ENCODE peak calls at places on chromosomes 11 and 22, in six cellular contexts. One of them, this sample, is unnamed.

GRCh38 chr22:38257170-38257569 is 15.6 kb downstream of the TMEM184B start:
- DNase-seq in GM20000: no peak
- DNase-seq in iris pigment epithelial cell: peak; percentile 80
- DNase-seq in heart right ventricle: no peak
- DNase-seq in EL: peak; percentile 72
- DNase-seq in stimulated activated CD8-positive, alpha-beta memory T cell treated with anti-CD3 and anti-CD28 coated beads, Interleukin-15, amount 100 ng/mL, for 4 hours: no peak
- DNase-seq in this sample: no peak

GRCh38 chr22:23207786-23208325 is 27.5 kb downstream of the BCR start:
- DNase-seq in EL: no peak
- DNase-seq in GM20000: no peak
- DNase-seq in iris pigment epithelial cell: no peak
- DNase-seq in stimulated activated CD8-positive, alpha-beta memory T cell treated with anti-CD3 and anti-CD28 coated beads, Interleukin-15, amount 100 ng/mL, for 4 hours: no peak
- DNase-seq in heart right ventricle: no peak
- DNase-seq in this sample: peak; percentile 54

GRCh38 chr22:25357606-25358420 is 138.4 kb downstream of the CRYBB2 start:
- DNase-seq in EL: no peak
- DNase-seq in heart right ventricle: no peak
- DNase-seq in iris pigment epithelial cell: no peak
- DNase-seq in GM20000: no peak
- DNase-seq in stimulated activated CD8-positive, alpha-beta memory T cell treated with anti-CD3 and anti-CD28 coated beads, Interleukin-15, amount 100 ng/mL, for 4 hours: no peak
- DNase-seq in this sample: no peak

GRCh38 chr11:99275521-99275920 is 254.8 kb downstream of the CNTN5 start:
- DNase-seq in iris pigment epithelial cell: no peak
- DNase-seq in EL: no peak
- DNase-seq in heart right ventricle: no peak
- DNase-seq in stimulated activated CD8-positive, alpha-beta memory T cell treated with anti-CD3 and anti-CD28 coated beads, Interleukin-15, amount 100 ng/mL, for 4 hours: no peak
- DNase-seq in GM20000: no peak
- DNase-seq in this sample: peak; percentile 66

GRCh38 chr11:134530826-134531225 is 118.8 kb upstream of the B3GAT1 start:
- DNase-seq in heart right ventricle: no peak
- DNase-seq in iris pigment epithelial cell: no peak
- DNase-seq in stimulated activated CD8-positive, alpha-beta memory T cell treated with anti-CD3 and anti-CD28 coated beads, Interleukin-15, amount 100 ng/mL, for 4 hours: no peak
- DNase-seq in GM20000: no peak
- DNase-seq in EL: no peak
- DNase-seq in this sample: no peak

GRCh38 chr11:128533473-128533872 is 53.9 kb downstream of the ETS1 start:
- DNase-seq in heart right ventricle: no peak
- DNase-seq in stimulated activated CD8-positive, alpha-beta memory T cell treated with anti-CD3 and anti-CD28 coated beads, Interleukin-15, amount 100 ng/mL, for 4 hours: no peak
- DNase-seq in iris pigment epithelial cell: no peak
- DNase-seq in EL: no peak
- DNase-seq in GM20000: no peak
- DNase-seq in this sample: no peak

GRCh38 chr11:110355011-110355744 is 58.8 kb upstream of the RDX start:
- DNase-seq in stimulated activated CD8-positive, alpha-beta memory T cell treated with anti-CD3 and anti-CD28 coated beads, Interleukin-15, amount 100 ng/mL, for 4 hours: no peak
- DNase-seq in EL: no peak
- DNase-seq in iris pigment epithelial cell: no peak
- DNase-seq in GM20000: no peak
- DNase-seq in heart right ventricle: no peak
- DNase-seq in this sample: no peak

GRCh38 chr11:124917115-124917637 is 1.9 kb upstream of the HEPN1 start:
- DNase-seq in stimulated activated CD8-positive, alpha-beta memory T cell treated with anti-CD3 and anti-CD28 coated beads, Interleukin-15, amount 100 ng/mL, for 4 hours: no peak
- DNase-seq in GM20000: no peak
- DNase-seq in iris pigment epithelial cell: peak; percentile 75
- DNase-seq in heart right ventricle: no peak
- DNase-seq in EL: peak; percentile 36
- DNase-seq in this sample: peak; percentile 4

GRCh38 chr11:77174559-77174958 is 46.5 kb downstream of the MYO7A start:
- DNase-seq in iris pigment epithelial cell: no peak
- DNase-seq in GM20000: no peak
- DNase-seq in heart right ventricle: peak; percentile 7
- DNase-seq in stimulated activated CD8-positive, alpha-beta memory T cell treated with anti-CD3 and anti-CD28 coated beads, Interleukin-15, amount 100 ng/mL, for 4 hours: no peak
- DNase-seq in EL: no peak
- DNase-seq in this sample: no peak

GRCh38 chr11:75406338-75406777 is 7.0 kb downstream of the RPS3 start:
- DNase-seq in GM20000: no peak
- DNase-seq in heart right ventricle: no peak
- DNase-seq in iris pigment epithelial cell: peak; percentile 26
- DNase-seq in EL: peak; percentile 58
- DNase-seq in stimulated activated CD8-positive, alpha-beta memory T cell treated with anti-CD3 and anti-CD28 coated beads, Interleukin-15, amount 100 ng/mL, for 4 hours: no peak
- DNase-seq in this sample: no peak

GRCh38 chr11:45217991-45218390 is 68.2 kb downstream of the SYT13 start:
- DNase-seq in EL: peak; percentile 4
- DNase-seq in iris pigment epithelial cell: peak; percentile 30
- DNase-seq in stimulated activated CD8-positive, alpha-beta memory T cell treated with anti-CD3 and anti-CD28 coated beads, Interleukin-15, amount 100 ng/mL, for 4 hours: no peak
- DNase-seq in GM20000: no peak
- DNase-seq in heart right ventricle: no peak
- DNase-seq in this sample: no peak

This sample was measured in renal cortical epithelial cell.